ENCODE peak calls at places on chromosome 5, in five cellular contexts. R, L, Z, E and T are unnamed samples.

GRCh38 chr5:173829826-173830225 is 58.3 kb upstream of the CPEB4 start:
- DNase-seq in R (peak), L (peak), Z (peak), E (no peak), T (peak)

GRCh38 chr5:1415059-1415425 is 30.2 kb downstream of the SLC6A3 start:
- DNase-seq in R (no peak), L (no peak), Z (no peak), E (peak), T (no peak)

GRCh38 chr5:140342896-140343295 is 3.5 kb downstream of the HBEGF start:
- DNase-seq in R (no peak), L (no peak), Z (no peak), E (no peak), T (no peak)

GRCh38 chr5:148397968-148398595 is 14.3 kb downstream of the FBXO38 start:
- DNase-seq in R (no peak), L (no peak), Z (no peak), E (no peak), T (no peak)

GRCh38 chr5:153660919-153661318 is 170.4 kb downstream of the GRIA1 start:
- DNase-seq in R (peak), L (peak), Z (no peak), E (no peak), T (peak)

GRCh38 chr5:39164016-39164415 is 55.3 kb downstream of the FYB1 start:
- DNase-seq in R (no peak), L (no peak), Z (no peak), E (no peak), T (no peak)

GRCh38 chr5:95809414-95809960 is 13.0 kb downstream of the GLRX start:
- DNase-seq in R (peak), L (peak), Z (peak), E (no peak), T (peak)

GRCh38 chr5:54275361-54275760 is 35.0 kb downstream of the ARL15 start:
- DNase-seq in R (no peak), L (no peak), Z (no peak), E (no peak), T (peak)

GRCh38 chr5:164763211-164763610 is 1257.8 kb downstream of the MAT2B start:
- DNase-seq in R (no peak), L (no peak), Z (no peak), E (no peak), T (no peak)

GRCh38 chr5:42912184-42912766 is 100.6 kb upstream of the SELENOP start:
- DNase-seq in R (peak), L (peak), Z (peak), E (no peak), T (peak)

GRCh38 chr5:95317085-95317484 is 32.2 kb upstream of the MCTP1 start:
- DNase-seq in R (no peak), L (no peak), Z (no peak), E (no peak), T (no peak)

GRCh38 chr5:113170707-113171106 is 194.1 kb downstream of the DCP2 start:
- DNase-seq in R (peak), L (no peak), Z (no peak), E (no peak), T (no peak)

GRCh38 chr5:142323480-142324376 is 1.1 kb downstream of the SPRY4 start:
- DNase-seq in R (peak), L (no peak), Z (peak), E (no peak), T (peak)
- H3K4me3 ChIP-seq in R (peak), L (peak), Z (peak), E (peak), T (peak)

GRCh38 chr5:78361226-78361993 is 993 bp downstream of the SCAMP1 start:
- DNase-seq in R (peak), L (peak), Z (peak), E (peak), T (peak)
- TF ChIP-seq CTCF in R (no peak), L (peak), Z (no peak), E (peak), T (peak)

GRCh38 chr5:158451983-158452710 is 593.2 kb upstream of the CLINT1 start:
- DNase-seq in R (no peak), L (no peak), Z (no peak), E (peak), T (no peak)
- H3K4me3 ChIP-seq in R (no peak), L (no peak), Z (no peak), E (no peak), T (no peak)

DNA sequence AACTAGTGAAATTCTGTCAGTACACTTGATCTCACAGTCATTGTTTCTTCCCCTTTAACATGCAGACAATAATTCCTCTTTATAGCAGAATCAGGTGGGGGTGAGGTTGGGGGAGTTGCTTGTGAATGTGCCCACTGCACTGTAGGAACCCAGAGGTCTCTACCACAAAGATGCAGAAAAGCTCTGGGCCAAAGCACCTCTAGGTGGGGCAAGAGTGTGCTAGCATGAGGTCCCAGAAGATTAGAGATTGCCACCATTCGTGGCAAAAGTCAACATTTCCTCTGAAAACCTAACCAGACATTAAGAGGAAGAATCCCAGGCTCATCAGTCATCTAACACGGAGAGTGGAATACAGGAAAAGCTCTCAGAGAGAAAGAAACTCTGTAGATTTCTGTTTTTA is 74.5 kb downstream of the PTCD2 start:
- DNase-seq in R (peak), L (peak), Z (no peak), E (no peak), T (peak)
- TF ChIP-seq CTCF in R (peak), L (peak), Z (no peak), E (peak), T (peak)